ENCODE peak calls at places on chromosome 21, in seven cellular contexts. A is cardiac muscle cell, B is tibial artery, I is heart right ventricle, J is GM23248, P is tibial nerve, F is body of pancreas. U is an unnamed sample. For H3K36me3, the result is how much of the 10 kb centered on the place peaks cover.

GRCh38 chr21:21029159-21029558 is 30.9 kb downstream of the NCAM2 start:
- DNase-seq in A (peak), B (no peak), I (no peak), J (no peak), P (no peak), F (no peak), U (no peak)

GRCh38 chr21:33975548-33976081 is 60.0 kb upstream of the ATP5PO start:
- DNase-seq in A (no peak), B (no peak), I (no peak), J (peak), P (no peak), F (peak), U (no peak)

GRCh38 chr21:33924766-33925100 is 9.1 kb upstream of the ATP5PO start:
- DNase-seq in A (no peak), B (no peak), I (no peak), J (no peak), P (no peak), F (no peak), U (no peak)

GRCh38 chr21:25029580-25029979 is 577.7 kb downstream of the MRPL39 start:
- DNase-seq in A (no peak), B (no peak), I (no peak), J (no peak), P (no peak), F (no peak), U (no peak)

GRCh38 chr21:41242238-41242829 is 74.3 kb upstream of the FAM3B start:
- DNase-seq in A (no peak), B (no peak), I (no peak), J (no peak), P (no peak), F (no peak), U (no peak)

GRCh38 chr21:35575280-35575915 is 484.9 kb downstream of the SETD4 start:
- DNase-seq in A (no peak), B (no peak), I (no peak), J (peak), P (no peak), F (no peak), U (no peak)

GRCh38 chr21:30962013-30962412 is 76.3 kb downstream of the KRTAP19-8 start:
- DNase-seq in A (no peak), B (no peak), I (no peak), J (no peak), P (no peak), F (no peak), U (no peak)

GRCh38 chr21:31753949-31754348 is 22.0 kb upstream of the SCAF4 start:
- DNase-seq in A (no peak), B (no peak), I (no peak), J (no peak), P (no peak), F (no peak), U (no peak)

GRCh38 chr21:44436111-44436611 is 19.1 kb upstream of the LRRC3 start:
- DNase-seq in A (no peak), B (peak), I (no peak), J (no peak), P (no peak), F (no peak), U (no peak)

GRCh38 chr21:44437371-44437695 is 18.0 kb upstream of the LRRC3 start:
- DNase-seq in A (no peak), B (no peak), I (no peak), J (no peak), P (no peak), F (no peak), U (no peak)

GRCh38 chr21:44437696-44438431 is 17.4 kb upstream of the LRRC3 start:
- DNase-seq in A (no peak), B (peak), I (no peak), J (no peak), P (no peak), F (no peak), U (no peak)

GRCh38 chr21:44438531-44439210 is 16.6 kb upstream of the LRRC3 start:
- DNase-seq in A (no peak), B (peak), I (peak), J (no peak), P (no peak), F (peak), U (no peak)

DNA sequence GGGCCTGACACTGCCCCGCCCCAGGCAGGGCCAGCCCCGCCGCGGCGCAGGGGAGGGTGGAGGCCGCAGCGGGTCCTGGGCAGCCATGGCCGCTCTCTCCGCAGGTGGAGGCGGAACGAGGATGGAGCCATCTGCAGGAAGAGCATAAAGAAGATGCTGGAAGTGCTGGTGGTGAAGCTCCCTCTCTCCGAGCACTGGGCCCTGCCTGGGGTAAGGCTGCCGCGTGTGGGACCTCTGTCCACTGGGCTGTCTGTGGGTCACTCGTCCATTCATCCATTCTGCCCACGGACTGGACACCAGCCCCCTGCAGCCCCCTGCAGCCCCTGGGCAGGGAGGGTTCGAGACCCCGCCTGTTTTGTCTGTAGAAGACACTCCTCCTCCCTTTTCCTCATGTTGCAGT is 18.4 kb upstream of the LRRC3 start:
- DNase-seq in A (no peak), B (peak), I (no peak), J (no peak), P (no peak), F (no peak), U (no peak)
- H3K36me3 ChIP-seq in A (under half), B (under half), I (half or more), J (under half), P (under half), F (under half), U (under half)

GRCh38 chr21:44444286-44444931 is 10.9 kb upstream of the LRRC3 start:
- DNase-seq in A (no peak), B (peak), I (no peak), J (no peak), P (no peak), F (no peak), U (peak)

GRCh38 chr21:44445413-44445812 is 9.9 kb upstream of the LRRC3 start:
- DNase-seq in A (no peak), B (peak), I (no peak), J (no peak), P (no peak), F (no peak), U (no peak)

GRCh38 chr21:44443291-44443890 is 11.9 kb upstream of the LRRC3 start:
- DNase-seq in A (no peak), B (no peak), I (no peak), J (no peak), P (no peak), F (no peak), U (no peak)

GRCh38 chr21:44442266-44443125 is 12.8 kb upstream of the LRRC3 start:
- DNase-seq in A (no peak), B (peak), I (no peak), J (no peak), P (no peak), F (no peak), U (no peak)

DNA sequence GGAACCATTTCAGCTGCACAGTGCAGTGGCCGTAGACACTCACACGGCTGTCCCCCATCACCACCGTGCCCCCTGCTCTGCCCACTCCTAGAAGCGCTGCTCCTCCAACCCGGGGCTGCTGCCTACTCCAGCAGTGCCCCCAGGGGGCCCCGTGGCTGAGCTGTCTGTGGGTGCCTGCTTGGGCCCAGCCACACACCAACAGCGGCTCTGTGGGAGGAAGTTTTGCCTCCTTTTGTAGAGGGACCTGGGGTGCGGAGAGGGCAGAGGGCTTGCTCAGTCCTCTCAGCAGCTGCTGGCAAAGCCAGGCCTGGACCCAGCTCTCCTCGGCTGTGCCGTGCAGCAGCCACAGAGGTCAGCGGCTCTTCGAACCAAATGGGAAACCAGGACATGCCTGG is 11.4 kb upstream of the LRRC3 start:
- DNase-seq in A (no peak), B (peak), I (no peak), J (no peak), P (no peak), F (no peak), U (no peak)
- H3K4me3 ChIP-seq in A (no peak), B (no peak), I (no peak), J (no peak), P (no peak), F (no peak), U (no peak)

DNA sequence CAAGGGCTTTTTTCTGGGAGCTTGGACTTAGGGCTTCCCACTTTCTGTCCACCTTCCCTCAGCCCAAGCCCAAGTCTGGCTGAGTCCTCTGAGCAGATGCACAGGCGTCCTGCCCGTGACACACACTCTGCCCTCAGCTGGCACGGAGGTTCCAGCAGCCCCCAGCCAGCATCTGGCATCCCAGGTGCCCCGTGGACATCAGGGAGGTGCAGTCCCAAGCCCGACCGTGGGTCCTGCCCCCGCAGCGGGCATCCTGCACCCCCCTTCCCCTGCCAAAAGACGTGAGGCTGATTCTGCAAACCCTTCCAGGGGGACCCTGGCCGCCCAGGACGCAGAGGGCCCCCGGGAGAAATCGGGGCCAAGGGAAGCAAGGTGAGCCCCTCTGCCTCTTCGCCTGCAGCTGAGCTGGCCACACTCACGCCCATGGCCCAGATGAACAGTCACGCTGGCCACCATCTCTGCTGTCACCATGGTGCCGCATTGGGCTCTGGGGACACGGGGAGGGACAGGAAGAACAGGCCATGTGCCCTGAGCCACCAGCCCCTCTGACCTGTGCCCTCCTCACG is 20.5 kb downstream of the COL6A2 start:
- DNase-seq in A (no peak), B (peak), I (peak), J (no peak), P (peak), F (no peak), U (no peak)
- H3K36me3 ChIP-seq in A (under half), B (half or more), I (half or more), J (half or more), P (under half), F (under half), U (under half)

DNA sequence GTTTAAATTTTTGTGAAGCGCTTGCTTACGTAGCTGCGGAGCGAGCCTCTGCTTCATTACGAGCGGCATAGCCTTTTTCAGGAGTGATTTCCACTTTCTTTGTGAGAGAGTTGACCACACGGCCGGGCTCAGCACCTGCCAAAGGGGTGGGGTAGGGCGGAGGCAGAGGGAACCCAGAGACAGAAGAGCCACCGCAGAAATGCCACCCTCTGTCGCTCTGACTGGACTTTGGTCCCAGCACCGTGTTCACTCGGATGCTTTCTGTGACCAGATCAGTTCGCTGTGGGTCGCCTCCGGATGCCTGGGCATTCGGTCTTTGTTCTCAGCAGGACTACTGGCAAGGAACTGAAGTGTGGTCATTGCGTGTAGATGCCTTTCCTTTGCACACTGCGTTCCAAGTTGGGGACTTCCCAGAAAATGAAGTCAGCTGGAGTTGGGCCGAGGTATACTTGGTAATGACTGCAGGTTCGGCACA is 897 bp downstream of the CHODL start:
- DNase-seq in A (no peak), B (peak), I (no peak), J (no peak), P (no peak), F (no peak), U (no peak)
- H3K4me3 ChIP-seq in A (peak), B (peak), I (peak), J (no peak), P (peak), F (no peak), U (peak)

DNA sequence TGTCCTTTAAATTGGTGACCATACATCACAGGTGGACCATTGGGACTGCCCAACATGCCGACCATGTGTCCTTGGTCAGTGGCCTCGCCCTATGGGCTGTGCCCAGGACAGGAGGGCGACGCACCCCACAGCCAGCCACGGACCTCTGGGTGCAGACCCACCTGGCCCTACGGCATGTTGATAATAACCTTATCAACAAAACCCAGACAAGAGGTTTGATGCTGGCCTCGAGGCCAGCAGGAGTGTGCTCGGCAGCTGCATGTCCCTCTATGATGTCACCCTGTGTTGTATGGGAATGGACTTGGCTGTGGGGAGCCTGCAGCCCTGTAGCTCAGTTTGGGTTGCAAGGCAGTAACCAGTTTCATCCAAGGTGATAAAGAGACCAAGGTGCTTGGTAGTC is 32.1 kb downstream of the SLC37A1 start:
- DNase-seq in A (no peak), B (no peak), I (no peak), J (no peak), P (no peak), F (no peak), U (no peak)
- H3K36me3 ChIP-seq in A (under half), B (half or more), I (half or more), J (under half), P (under half), F (under half), U (under half)

DNA sequence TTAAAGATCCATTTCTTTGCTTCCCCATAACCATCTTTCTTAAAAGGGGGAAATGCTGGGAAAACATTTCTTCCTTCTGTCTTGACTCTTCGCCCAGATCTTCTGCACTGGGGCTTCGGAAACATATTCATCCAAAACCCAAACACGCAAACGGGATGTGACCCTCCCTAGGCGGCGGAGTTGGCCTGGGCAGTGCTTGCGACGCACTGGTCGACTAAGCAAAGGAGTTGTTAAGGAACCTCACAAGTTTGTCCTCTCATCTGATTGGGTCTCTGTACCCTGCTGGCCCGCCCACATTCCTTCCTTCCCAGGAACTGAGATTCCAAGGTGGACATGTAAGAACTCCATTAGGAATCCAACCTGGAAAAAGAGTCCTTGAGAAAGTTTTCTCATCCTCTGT is 2.5 kb downstream of the ADAMTS5 start:
- DNase-seq in A (peak), B (peak), I (peak), J (peak), P (peak), F (peak), U (no peak)
- H3K4me3 ChIP-seq in A (no peak), B (peak), I (peak), J (peak), P (peak), F (no peak), U (no peak)